ENCODE peak calls at places on chromosomes 7 and 10, in five cellular contexts. N is IMR-90, H is H9, D is neuronal stem cell, R is mesendoderm. S is an unnamed sample. For H3K4me1, the result is how much of the 10 kb centered on the place peaks cover.

GRCh38 chr7:137881607-137882260 is 35.0 kb upstream of the DGKI start:
- DNase-seq in R (no peak), N (no peak), H (no peak), D (no peak), S (no peak)

GRCh38 chr10:8445353-8445752 is 390.9 kb downstream of the GATA3 start:
- DNase-seq in R (no peak), D (no peak), N (no peak), H (no peak), S (no peak)

GRCh38 chr10:7647062-7647664 is 19.6 kb downstream of the ITIH5 start:
- DNase-seq in H (no peak), R (no peak), N (no peak), D (no peak), S (no peak)

GRCh38 chr7:99409192-99409572 is 413 bp downstream of the BUD31 start:
- DNase-seq in R (peak), D (no peak), N (no peak), H (no peak), S (peak)

GRCh38 chr7:7585241-7585928 is 18.7 kb downstream of the MIOS start:
- DNase-seq in D (no peak), N (no peak), H (no peak), R (no peak), S (no peak)

GRCh38 chr10:132300582-132300981 is 7.2 kb downstream of the STK32C start:
- DNase-seq in H (no peak), R (no peak), N (no peak), D (no peak), S (no peak)

GRCh38 chr10:109967739-109968088 is 40.1 kb upstream of the ADD3 start:
- DNase-seq in H (no peak), N (no peak), R (no peak), D (no peak), S (no peak)

GRCh38 chr7:67937717-67938191 is 941.1 kb downstream of the TYW1 start:
- DNase-seq in R (peak), H (no peak), N (peak), D (peak), S (peak)

GRCh38 chr10:4633186-4633585 is 192.8 kb upstream of the AKR1E2 start:
- DNase-seq in D (no peak), N (no peak), H (no peak), R (no peak), S (peak)

GRCh38 chr7:129502708-129503685 is 666 bp downstream of the SMKR1 start:
- DNase-seq in D (peak), N (no peak), R (peak), H (peak), S (no peak)

GRCh38 chr7:156582591-156583123 is 57.9 kb upstream of the RNF32 start:
- DNase-seq in H (no peak), R (no peak), D (no peak), N (no peak), S (peak)

GRCh38 chr10:80429521-80429966 is 21.2 kb downstream of the PRXL2A start:
- DNase-seq in R (no peak), H (no peak), D (no peak), N (no peak), S (peak)

GRCh38 chr10:22683995-22684305 is 30.4 kb downstream of the PIP4K2A start:
- DNase-seq in H (no peak), R (no peak), N (no peak), D (no peak), S (no peak)

GRCh38 chr7:103343758-103344452 is 662 bp downstream of the DNAJC2 start:
- DNase-seq in H (no peak), N (peak), D (no peak), R (peak), S (peak)

GRCh38 chr7:42495251-42495650 is 258.2 kb upstream of the GLI3 start:
- DNase-seq in N (no peak), H (no peak), D (no peak), R (no peak), S (peak)

GRCh38 chr10:32938554-32939061 is 19.4 kb downstream of the ITGB1 start:
- DNase-seq in R (peak), N (no peak), D (no peak), H (peak), S (no peak)

GRCh38 chr10:32941357-32941756 is 16.7 kb downstream of the ITGB1 start:
- DNase-seq in N (no peak), R (no peak), H (no peak), D (no peak), S (no peak)

GRCh38 chr10:32940321-32941264 is 17.4 kb downstream of the ITGB1 start:
- DNase-seq in R (no peak), N (no peak), H (no peak), D (no peak), S (peak)

GRCh38 chr10:32939296-32940111 is 18.5 kb downstream of the ITGB1 start:
- DNase-seq in H (no peak), N (no peak), R (no peak), D (no peak), S (peak)

GRCh38 chr10:32937824-32938482 is 20.1 kb downstream of the ITGB1 start:
- DNase-seq in N (peak), H (no peak), R (peak), D (no peak), S (peak)
- H3K4me1 ChIP-seq in N (under half), H (under half), R (under half), D (under half), S (under half)

GRCh38 chr7:665751-666453 is 60.6 kb upstream of the DNAAF5 start:
- DNase-seq in D (no peak), N (no peak), H (peak), R (peak), S (no peak)

GRCh38 chr7:665251-665650 is 61.2 kb upstream of the DNAAF5 start:
- DNase-seq in D (no peak), R (peak), H (peak), N (peak), S (no peak)

GRCh38 chr7:668139-668871 is 58.2 kb upstream of the DNAAF5 start:
- DNase-seq in N (peak), R (no peak), D (no peak), H (no peak), S (no peak)

GRCh38 chr7:664402-664775 is 62.1 kb upstream of the DNAAF5 start:
- DNase-seq in N (no peak), D (no peak), R (no peak), H (no peak), S (no peak)

GRCh38 chr7:666454-667292 is 59.8 kb upstream of the DNAAF5 start:
- DNase-seq in H (no peak), D (no peak), R (no peak), N (no peak), S (no peak)
- H3K4ac ChIP-seq in H (no peak), D (no peak), R (no peak), N (no peak), S (no peak)

DNA sequence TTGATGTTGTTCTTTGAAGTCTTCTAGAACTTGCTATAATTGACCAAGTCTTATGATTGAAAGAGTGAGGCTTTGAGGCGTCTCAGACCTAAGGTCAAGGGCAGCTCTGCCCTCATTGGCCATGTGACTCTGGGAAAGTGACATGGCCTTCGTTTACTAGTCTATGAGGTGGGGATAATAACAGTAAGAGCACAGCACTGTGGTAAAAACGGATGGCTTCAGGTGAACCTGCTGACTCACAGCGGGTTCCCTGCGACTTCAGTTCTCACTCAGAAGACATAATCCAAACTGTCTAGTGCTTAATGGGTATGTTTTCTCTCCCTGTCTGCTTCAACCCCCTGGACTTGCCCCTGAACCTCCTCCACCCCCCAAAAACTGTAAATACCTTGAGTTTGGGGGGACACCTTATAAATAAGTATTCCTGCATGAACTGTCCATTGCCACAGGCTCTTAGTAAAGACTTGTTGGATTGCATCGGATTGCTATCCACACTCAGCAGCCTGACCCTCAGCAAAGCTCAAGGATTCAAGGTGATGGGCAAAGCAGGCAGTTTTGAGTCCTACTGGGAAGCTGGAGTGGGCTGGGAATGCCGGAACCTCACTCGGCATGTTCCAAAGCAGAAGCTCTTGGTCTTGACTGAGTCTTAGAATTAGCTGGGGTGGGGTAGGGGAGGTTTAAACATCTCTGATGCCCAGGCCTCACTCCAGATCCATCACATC is 304.6 kb downstream of the KLF6 start:
- DNase-seq in N (no peak), D (no peak), H (no peak), R (no peak), S (no peak)
- H3K4me1 ChIP-seq in N (under half), D (under half), H (under half), R (under half), S (under half)

GRCh38 chr10:14459670-14460069 is 128.9 kb upstream of the FRMD4A start:
- DNase-seq in R (no peak), D (no peak), N (peak), H (no peak), S (no peak)
- H3K4ac ChIP-seq in R (no peak), D (no peak), N (no peak), H (no peak), S (no peak)

DNA sequence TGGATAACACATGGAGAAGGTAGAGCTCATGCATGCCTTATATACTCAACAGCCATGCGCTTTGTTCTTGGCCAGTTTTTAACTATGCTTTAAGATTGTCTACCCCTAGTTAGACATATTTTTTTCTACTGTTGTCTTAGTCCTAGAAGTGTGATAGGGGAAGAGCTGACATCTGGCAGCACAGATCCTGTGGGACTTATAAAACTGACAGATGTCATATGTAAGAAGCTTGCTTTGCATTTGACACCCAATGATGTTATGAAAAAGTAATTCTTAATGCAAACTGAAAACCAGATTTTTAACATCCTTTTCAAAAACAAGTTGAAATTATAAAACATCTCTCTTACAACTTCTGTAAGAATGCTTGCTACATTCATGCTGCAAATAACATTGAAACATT is 715.9 kb upstream of the LRRN3 start:
- DNase-seq in N (no peak), H (no peak), D (no peak), R (no peak), S (no peak)
- H3K4me1 ChIP-seq in N (under half), H (under half), D (under half), R (under half), S (under half)

DNA sequence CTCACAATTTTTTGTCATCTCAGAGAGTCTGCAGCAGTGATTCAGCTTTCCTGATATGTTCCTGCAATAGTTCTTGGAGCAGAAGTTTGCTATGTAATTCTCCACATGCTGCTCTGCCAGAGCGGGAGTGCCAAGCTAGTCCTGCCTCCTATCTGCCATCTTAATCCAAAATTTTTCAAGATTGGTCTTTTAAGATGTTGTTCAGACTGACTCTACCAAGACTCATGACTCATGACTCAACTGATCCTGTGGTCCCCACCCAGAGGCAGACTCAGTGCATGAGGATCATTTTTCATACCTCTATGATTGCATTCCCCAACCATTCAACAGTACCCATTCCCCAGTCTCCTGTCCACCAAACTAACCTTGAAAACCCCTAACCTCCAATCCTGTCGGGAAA is 470.8 kb downstream of the INHBA start:
- DNase-seq in N (peak), D (no peak), H (no peak), R (no peak), S (no peak)
- H3K4ac ChIP-seq in N (peak), D (no peak), H (no peak), R (no peak), S (no peak)

GRCh38 chr7:30617359-30617758 is 22.7 kb downstream of the GARS1 start:
- DNase-seq in H (no peak), D (no peak), R (no peak), N (no peak), S (no peak)

GRCh38 chr7:30618080-30618676 is 23.5 kb downstream of the GARS1 start:
- DNase-seq in N (no peak), D (no peak), R (no peak), H (no peak), S (no peak)

GRCh38 chr7:30613366-30614325 is 19.0 kb downstream of the GARS1 start:
- DNase-seq in N (no peak), R (no peak), D (no peak), H (no peak), S (no peak)

GRCh38 chr7:30616318-30616717 is 21.6 kb downstream of the GARS1 start:
- DNase-seq in N (peak), D (no peak), H (no peak), R (no peak), S (no peak)

GRCh38 chr7:30618961-30619360 is 24.3 kb downstream of the GARS1 start:
- DNase-seq in R (no peak), D (no peak), H (no peak), N (no peak), S (no peak)
- H3K4me1 ChIP-seq in R (under half), D (under half), H (under half), N (under half), S (under half)

S was measured in trophoblast cell.